ENCODE peak calls at places on chromosomes 1 and 21, in five cellular contexts. J is right atrium auricular region, A is adrenal gland, Z is fibroblast of pulmonary artery, F is fibroblast of lung. H is an unnamed sample.

GRCh38 chr1:226702957-226703831 is 35.9 kb downstream of the ITPKB start:
- DNase-seq in A (peak; percentile 69), F (peak; percentile 80), Z (peak; percentile 56), J (peak; percentile 74), H (peak; percentile 77)

GRCh38 chr1:52032785-52033131 is 852 bp downstream of the KTI12 start:
- DNase-seq in A (peak; percentile 67), J (peak; percentile 59), F (peak; percentile 59), Z (peak; percentile 63), H (peak; percentile 39)

GRCh38 chr21:23811802-23812201 is 1795.5 kb downstream of the MRPL39 start:
- DNase-seq in J (no peak), F (no peak), Z (no peak), A (no peak), H (no peak)

GRCh38 chr21:31030367-31031106 is 7.7 kb downstream of the KRTAP19-8 start:
- DNase-seq in F (no peak), J (no peak), Z (no peak), A (no peak), H (no peak)

GRCh38 chr1:228472655-228473054 is 14.5 kb upstream of the RNF187 start:
- DNase-seq in J (no peak), F (peak; percentile 28), A (no peak), Z (peak; percentile 49), H (no peak)

GRCh38 chr1:110355321-110355720 is 16.1 kb downstream of the RBM15 start:
- DNase-seq in Z (no peak), A (no peak), J (no peak), F (no peak), H (no peak)

GRCh38 chr1:109239580-109240068 is 9.7 kb upstream of the CELSR2 start:
- DNase-seq in F (peak; percentile 55), A (no peak), J (peak; percentile 56), Z (peak; percentile 45), H (peak; percentile 74)

GRCh38 chr1:10687142-10687715 is 109.2 kb downstream of the CASZ1 start:
- DNase-seq in Z (no peak), F (no peak), J (no peak), A (no peak), H (no peak)

GRCh38 chr1:17148950-17149608 is 29.8 kb upstream of the PADI2 start:
- DNase-seq in A (no peak), Z (no peak), F (no peak), J (no peak), H (no peak)

GRCh38 chr1:86872086-86872485 is 41.8 kb downstream of the SELENOF start:
- DNase-seq in J (no peak), A (no peak), F (peak; percentile 62), Z (peak; percentile 10), H (no peak)

GRCh38 chr1:53413175-53414001 is 45.8 kb upstream of the DMRTB1 start:
- DNase-seq in A (no peak), F (peak; percentile 54), Z (peak; percentile 55), J (no peak), H (no peak)

GRCh38 chr1:2134604-2135307 is 59.8 kb downstream of the FAAP20 start:
- DNase-seq in Z (no peak), J (no peak), A (no peak), F (no peak), H (no peak)

GRCh38 chr1:30888391-30888790 is 20.2 kb downstream of the SDC3 start:
- DNase-seq in J (peak; percentile 72), A (peak; percentile 91), Z (peak; percentile 69), F (peak; percentile 96), H (no peak)

GRCh38 chr1:99642053-99642452 is 3.9 kb upstream of the PALMD start:
- DNase-seq in J (no peak), A (no peak), Z (no peak), F (no peak), H (no peak)

GRCh38 chr1:89516055-89516454 is 8.6 kb upstream of the LRRC8B start:
- DNase-seq in Z (peak; percentile 51), F (peak; percentile 62), J (no peak), A (no peak), H (no peak)

GRCh38 chr1:54519709-54520108 is 28.3 kb upstream of the ACOT11 start:
- DNase-seq in J (no peak), F (no peak), Z (no peak), A (no peak), H (peak; percentile 30)
- TF ChIP-seq CTCF in J (no peak), F (no peak), Z (peak; percentile 23), A (no peak), H (peak; percentile 23)

GRCh38 chr1:206890690-206891089 is 6.6 kb upstream of the IL24 start:
- DNase-seq in Z (peak; percentile 98), F (peak; percentile 90), A (peak; percentile 45), J (no peak), H (no peak)
- H3K4me3 ChIP-seq in Z (no peak overlapping the region), F (no peak overlapping the region), A (no peak overlapping the region), J (no peak overlapping the region), H (no peak overlapping the region)

DNA sequence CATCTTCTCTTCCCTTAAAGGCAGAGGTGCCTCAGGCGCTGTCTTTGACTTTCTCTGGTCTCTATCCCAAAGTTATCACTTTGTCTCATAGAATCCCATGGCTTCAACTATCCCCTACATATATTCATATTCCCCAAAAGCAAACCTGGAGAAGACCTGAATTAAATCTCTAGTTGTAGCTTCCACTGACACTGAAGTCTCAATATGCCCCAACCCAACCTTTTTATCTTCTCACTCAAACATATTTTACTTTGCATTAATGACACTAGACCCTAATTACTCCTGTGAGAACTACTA is 354.5 kb upstream of the DUSP10 start:
- DNase-seq in Z (no peak), F (no peak), A (no peak), J (no peak), H (no peak)
- TF ChIP-seq CTCF in Z (no peak), F (no peak), A (no peak), J (no peak), H (no peak)

GRCh38 chr1:222792744-222793143 is 22.1 kb upstream of the DISP1 start:
- DNase-seq in A (no peak), F (peak; percentile 60), J (no peak), Z (peak; percentile 57), H (no peak)
- H3K4me3 ChIP-seq in A (no peak overlapping the region), F (no peak overlapping the region), J (no peak overlapping the region), Z (no peak overlapping the region), H (no peak overlapping the region)

GRCh38 chr1:201288765-201289164 is 5.5 kb downstream of the PKP1 start:
- DNase-seq in F (no peak), Z (no peak), A (no peak), J (no peak), H (no peak)
- TF ChIP-seq CTCF in F (no peak), Z (no peak), A (no peak), J (peak; percentile 41), H (no peak)

DNA sequence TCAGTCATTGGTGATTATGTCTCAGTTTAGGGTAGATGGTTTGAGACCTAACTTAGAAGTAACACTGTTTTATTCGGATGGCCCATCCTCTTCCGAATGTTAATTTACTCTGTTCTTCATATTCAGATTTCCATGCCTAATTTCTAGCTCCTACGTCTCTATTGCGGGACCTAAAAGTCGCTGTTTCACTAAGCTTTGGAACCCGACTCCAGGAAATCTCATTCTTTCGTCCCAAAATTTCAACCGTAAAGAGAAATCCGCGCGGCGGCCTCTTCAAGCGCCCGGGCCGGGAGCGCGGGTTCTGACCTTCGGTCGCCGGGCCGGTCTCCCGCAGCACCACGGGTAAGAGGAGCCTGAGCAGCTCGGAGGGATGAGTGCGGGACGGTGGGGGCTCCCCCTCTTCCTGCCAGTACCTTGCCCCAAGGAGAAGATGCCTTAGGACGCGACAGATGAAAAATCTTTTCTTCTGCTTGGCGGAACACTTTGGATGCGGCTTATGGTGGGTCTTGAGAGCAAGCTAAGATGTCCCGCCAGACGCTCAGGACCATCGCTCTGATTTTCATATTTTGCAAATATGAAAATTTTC is 128.7 kb downstream of the PPIAL4G start:
- DNase-seq in Z (no peak), J (no peak), F (no peak), A (no peak), H (no peak)
- H3K4me3 ChIP-seq in Z (no peak overlapping the region), J (no peak overlapping the region), F (no peak overlapping the region), A (no peak overlapping the region), H (no peak overlapping the region)

GRCh38 chr21:45152265-45152746 is 77.9 kb downstream of the ADARB1 start:
- DNase-seq in Z (no peak), J (peak; percentile 58), A (no peak), F (no peak), H (peak; percentile 90)
- TF ChIP-seq CTCF in Z (peak; percentile 17), J (peak; percentile 32), A (no peak), F (peak; percentile 18), H (peak; percentile 87)

DNA sequence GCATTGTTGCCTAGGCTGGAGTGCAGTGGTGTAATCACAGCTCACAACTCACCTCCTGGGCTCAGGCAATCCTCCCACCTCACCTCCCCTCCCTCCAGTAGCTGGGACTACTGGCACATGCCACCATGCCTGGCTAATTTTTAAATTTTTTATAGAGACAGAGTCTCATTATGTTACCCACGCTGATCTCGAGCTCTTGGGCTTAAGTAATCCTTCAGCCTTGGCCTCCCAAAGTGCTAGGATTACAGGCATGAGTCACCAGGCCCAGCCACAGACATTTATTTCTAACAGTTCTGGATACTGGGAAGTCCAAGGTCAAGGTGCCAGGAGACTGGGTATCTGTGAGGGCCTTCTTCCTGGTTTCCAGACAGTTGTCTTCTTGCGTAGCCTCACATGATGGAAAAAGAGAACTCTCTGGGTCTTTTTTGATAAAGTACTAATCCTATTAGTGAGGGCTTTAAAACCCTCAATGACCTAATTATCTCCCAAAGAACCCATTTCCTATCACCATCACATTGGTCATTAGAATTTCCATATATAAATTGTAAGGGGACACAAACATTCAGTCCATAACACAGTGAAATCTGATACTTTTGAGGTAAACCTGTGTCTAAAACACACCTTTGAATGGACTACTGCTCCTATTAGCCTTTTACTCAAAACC is 67.9 kb downstream of the PHACTR4 start:
- DNase-seq in A (peak; percentile 81), J (no peak), Z (peak; percentile 72), F (peak; percentile 79), H (peak; percentile 16)
- H3K4me3 ChIP-seq in A (no peak overlapping the region), J (peak overlapping the region; percentile 41), Z (no peak overlapping the region), F (no peak overlapping the region), H (no peak overlapping the region)

H was measured in BE2C.